ENCODE peak calls at places on chromosome 4, in nine cellular contexts. D is suprapubic skin, S is HCT116, T is HL-60, V is HepG2, F is H1, K is K562, Z is prostate gland, W is breast epithelium. J is an unnamed sample.
A peak's percentile ranks its signal among the peaks of the same experiment; 100 is the strongest.

GRCh38 chr4:154344686-154345085 is 146.9 kb downstream of the DCHS2 start:
- DNase-seq in D (no peak), S (peak; percentile 19), T (no peak), V (peak; percentile 1), F (no peak), K (peak; percentile 33), Z (no peak), W (no peak), J (no peak)

GRCh38 chr4:149702414-149703108 is 113.1 kb downstream of the IQCM start:
- DNase-seq in D (no peak), S (no peak), T (no peak), V (no peak), F (no peak), K (no peak), Z (no peak), W (no peak), J (no peak)

GRCh38 chr4:1748465-1748995 is 27.2 kb downstream of the TACC3 start:
- DNase-seq in D (no peak), S (peak; percentile 44), T (peak; percentile 86), V (peak; percentile 59), F (peak; percentile 57), K (peak; percentile 92), Z (peak; percentile 63), W (no peak), J (no peak)

GRCh38 chr4:48669086-48669485 is 111.0 kb downstream of the FRYL start:
- DNase-seq in D (no peak), S (no peak), T (no peak), V (no peak), F (no peak), K (no peak), Z (no peak), W (no peak), J (no peak)

GRCh38 chr4:147355849-147356248 is 125.0 kb upstream of the EDNRA start:
- DNase-seq in D (no peak), S (no peak), T (no peak), V (no peak), F (no peak), K (no peak), Z (no peak), W (no peak), J (no peak)

GRCh38 chr4:164536829-164537228 is 217.1 kb upstream of the SMIM31 start:
- DNase-seq in D (no peak), S (peak; percentile 48), T (no peak), V (peak; percentile 2), F (no peak), K (no peak), Z (peak; percentile 84), W (peak; percentile 62), J (no peak)

GRCh38 chr4:182994171-182994570 is 77.0 kb upstream of the DCTD start:
- DNase-seq in D (no peak), S (no peak), T (no peak), V (no peak), F (no peak), K (no peak), Z (no peak), W (no peak), J (no peak)

GRCh38 chr4:14254806-14255445 is 627.4 kb upstream of the BOD1L1 start:
- DNase-seq in D (no peak), S (no peak), T (no peak), V (no peak), F (no peak), K (no peak), Z (no peak), W (no peak), J (no peak)

GRCh38 chr4:1472911-1473518 is 66.8 kb upstream of the NKX1-1 start:
- DNase-seq in D (no peak), S (no peak), T (no peak), V (no peak), F (no peak), K (no peak), Z (no peak), W (no peak), J (no peak)

GRCh38 chr4:8118035-8118434 is 40.6 kb downstream of the ABLIM2 start:
- DNase-seq in D (no peak), S (no peak), T (no peak), V (no peak), F (no peak), K (no peak), Z (no peak), W (no peak), J (no peak)

GRCh38 chr4:39855909-39856512 is 121.7 kb downstream of the PDS5A start:
- DNase-seq in D (no peak), S (no peak), T (no peak), V (no peak), F (no peak), K (peak; percentile 6), Z (no peak), W (no peak), J (no peak)

GRCh38 chr4:119139822-119140252 is 4.2 kb downstream of the MYOZ2 start:
- DNase-seq in D (no peak), S (no peak), T (no peak), V (no peak), F (no peak), K (no peak), Z (no peak), W (no peak), J (no peak)

GRCh38 chr4:181150173-181150572 is 1093.0 kb upstream of the TENM3 start:
- DNase-seq in D (no peak), S (no peak), T (no peak), V (peak; percentile 6), F (no peak), K (no peak), Z (no peak), W (no peak), J (no peak)

GRCh38 chr4:31557444-31557843 is 837.3 kb downstream of the PCDH7 start:
- DNase-seq in D (no peak), S (no peak), T (no peak), V (no peak), F (no peak), K (no peak), Z (no peak), W (no peak), J (no peak)

GRCh38 chr4:141395246-141395830 is 174.6 kb downstream of the ZNF330 start:
- DNase-seq in D (no peak), S (no peak), T (no peak), V (no peak), F (no peak), K (no peak), Z (no peak), W (no peak), J (no peak)

GRCh38 chr4:169103966-169104412 is 93.9 kb upstream of the CBR4 start:
- DNase-seq in D (no peak), S (no peak), T (no peak), V (no peak), F (peak; percentile 63), K (no peak), Z (peak; percentile 64), W (no peak), J (no peak)

GRCh38 chr4:87979810-87980209 is 4.3 kb downstream of the SPP1 start:
- DNase-seq in D (no peak), S (no peak), T (no peak), V (no peak), F (no peak), K (no peak), Z (no peak), W (no peak), J (no peak)

GRCh38 chr4:10078481-10079233 is 37.9 kb downstream of the WDR1 start:
- DNase-seq in D (no peak), S (no peak), T (no peak), V (no peak), F (no peak), K (no peak), Z (no peak), W (no peak), J (no peak)

DNA sequence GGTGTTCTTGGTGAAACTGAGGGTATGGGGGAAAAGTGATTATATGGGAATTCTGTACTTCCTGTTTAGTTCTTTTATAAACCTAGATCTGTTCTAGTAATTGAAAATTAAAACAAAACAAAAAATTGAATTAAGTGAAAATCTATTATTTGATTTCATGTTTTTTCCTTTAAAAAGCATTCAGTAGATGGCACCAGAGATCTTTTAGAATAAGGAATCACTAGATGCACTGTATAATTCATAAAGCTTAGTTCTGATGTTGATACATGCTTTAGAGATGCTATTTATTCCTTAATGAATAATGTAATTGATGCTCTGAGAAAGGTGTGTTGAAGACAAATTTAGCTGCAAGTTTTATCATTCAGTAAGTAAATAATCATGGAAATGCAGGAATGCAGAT is 87.3 kb downstream of the LCORL start:
- DNase-seq in D (no peak), S (no peak), T (no peak), V (no peak), F (no peak), K (no peak), Z (no peak), W (no peak), J (no peak)
- TF ChIP-seq CTCF in D (no peak), S (no peak), T (no peak), V (no peak), F (no peak), K (no peak), Z (no peak), W (no peak), J (no peak)

DNA sequence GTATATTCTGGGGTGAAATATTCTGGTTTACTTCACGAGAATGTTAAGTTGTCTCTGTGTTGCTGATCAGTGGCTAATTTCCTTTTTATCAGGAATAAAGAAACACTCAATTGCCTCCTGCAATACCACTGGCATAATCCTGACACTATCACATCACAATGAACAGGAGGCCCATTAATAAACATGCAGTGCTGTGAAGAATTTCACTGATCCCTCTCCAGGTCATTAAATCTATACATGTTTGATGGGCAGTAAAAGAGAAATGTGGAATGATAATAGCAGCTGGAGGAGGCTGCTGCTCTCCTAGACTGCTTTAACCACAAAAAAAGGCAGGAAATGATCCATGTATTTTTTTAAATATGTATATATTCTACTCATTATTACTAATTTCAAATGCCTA is 202.1 kb downstream of the CENPC start:
- DNase-seq in D (no peak), S (no peak), T (no peak), V (no peak), F (no peak), K (no peak), Z (no peak), W (no peak), J (no peak)
- TF ChIP-seq POLR2AphosphoS5 in D (no peak), S (no peak), T (no peak), V (no peak), F (no peak), K (no peak), Z (no peak), W (no peak), J (no peak)

GRCh38 chr4:99965173-99965572 is 15.1 kb upstream of the H2AZ1 start:
- DNase-seq in D (no peak), S (no peak), T (no peak), V (no peak), F (no peak), K (no peak), Z (no peak), W (no peak), J (no peak)
- TF ChIP-seq CTCF in D (no peak), S (no peak), T (no peak), V (no peak), F (no peak), K (no peak), Z (no peak), W (no peak), J (no peak)

DNA sequence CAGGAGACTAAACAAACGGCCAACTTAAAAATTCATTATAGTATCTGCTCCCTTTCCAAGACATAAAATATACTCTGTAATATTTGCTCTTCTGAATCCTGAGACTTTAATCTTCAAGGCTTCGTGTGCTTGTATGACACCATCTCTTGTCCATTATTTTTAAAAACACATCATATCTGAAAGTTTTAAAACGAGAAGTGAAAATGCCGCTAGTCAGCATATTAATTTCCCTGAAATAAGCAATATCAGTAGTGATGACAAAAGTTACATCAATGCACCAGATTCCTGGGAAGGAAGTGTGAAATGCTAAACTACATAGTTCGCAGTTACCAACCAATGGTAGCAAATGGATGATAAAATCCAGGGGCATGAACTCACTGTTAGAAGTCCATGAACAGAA is 66.8 kb upstream of the EXOC1L start:
- DNase-seq in D (no peak), S (no peak), T (no peak), V (no peak), F (no peak), K (no peak), Z (no peak), W (no peak), J (no peak)
- TF ChIP-seq POLR2AphosphoS5 in D (no peak), S (no peak), T (no peak), V (no peak), F (no peak), K (no peak), Z (no peak), W (no peak), J (no peak)